ENCODE peak calls at places on chromosomes 12 and 14, in four cellular contexts. I is HFF-Myc, Q is mucosa of descending colon, L is cardiac fibroblast. S is an unnamed sample.

GRCh38 chr12:113842699-113843098 is 123.4 kb downstream of the RBM19 start:
- DNase-seq in L (no peak), I (no peak), Q (no peak), S (no peak)

GRCh38 chr12:32881702-32882101 is 14.9 kb downstream of the PKP2 start:
- DNase-seq in L (no peak), I (no peak), Q (no peak), S (no peak)

GRCh38 chr12:62469704-62470103 is 3.1 kb downstream of the MON2 start:
- DNase-seq in Q (no peak), I (no peak), L (no peak), S (no peak)

GRCh38 chr12:124617615-124618014 is 50.2 kb upstream of the NCOR2 start:
- DNase-seq in L (no peak), I (no peak), Q (no peak), S (no peak)

GRCh38 chr14:52067873-52068740 is 752 bp downstream of the NID2 start:
- DNase-seq in L (peak), Q (peak), I (no peak), S (no peak)

GRCh38 chr12:60101715-60102114 is 505.9 kb downstream of the SLC16A7 start:
- DNase-seq in Q (no peak), I (no peak), L (peak), S (no peak)

GRCh38 chr14:72495668-72496067 is 398.2 kb downstream of the DPF3 start:
- DNase-seq in I (no peak), Q (no peak), L (peak), S (no peak)

GRCh38 chr14:65424531-65424930 is 12.0 kb downstream of the FUT8 start:
- DNase-seq in L (no peak), I (no peak), Q (no peak), S (no peak)

GRCh38 chr14:54642950-54643695 is 76.2 kb downstream of the SAMD4A start:
- DNase-seq in I (no peak), L (peak), Q (no peak), S (peak)

GRCh38 chr14:74621556-74621955 is 9.5 kb upstream of the LTBP2 start:
- DNase-seq in I (no peak), L (peak), Q (no peak), S (no peak)

GRCh38 chr12:15910864-15911696 is at the start of gene DERA:
- DNase-seq in Q (peak), I (no peak), L (peak), S (peak)

GRCh38 chr14:84445486-84445885 is 1084.5 kb upstream of the FLRT2 start:
- DNase-seq in L (no peak), I (no peak), Q (no peak), S (no peak)

DNA sequence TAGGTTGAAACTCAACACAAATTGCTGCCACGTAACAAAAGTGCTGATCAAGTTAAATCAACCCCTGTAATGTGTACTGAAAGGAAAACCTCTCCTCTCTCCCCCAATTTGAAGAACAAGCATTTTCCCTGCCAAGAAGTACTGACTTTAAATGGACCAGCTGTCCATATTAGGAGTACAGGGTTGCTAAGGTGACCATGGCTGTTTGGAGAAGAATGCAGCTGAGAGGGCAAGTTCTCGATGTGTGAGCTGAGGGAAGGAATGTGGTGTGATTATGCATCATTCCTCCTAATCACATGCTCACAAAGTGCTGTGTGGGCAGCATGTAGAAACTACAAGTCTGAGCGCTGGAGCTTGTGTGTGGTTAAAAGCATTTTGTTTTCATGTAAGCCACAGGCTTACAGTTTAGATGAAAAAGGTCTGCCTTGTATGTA is 50.9 kb upstream of the CCT2 start:
- DNase-seq in I (peak), L (peak), Q (peak), S (no peak)
- H3K4me3 ChIP-seq in I (no peak), L (no peak), Q (no peak), S (no peak)

DNA sequence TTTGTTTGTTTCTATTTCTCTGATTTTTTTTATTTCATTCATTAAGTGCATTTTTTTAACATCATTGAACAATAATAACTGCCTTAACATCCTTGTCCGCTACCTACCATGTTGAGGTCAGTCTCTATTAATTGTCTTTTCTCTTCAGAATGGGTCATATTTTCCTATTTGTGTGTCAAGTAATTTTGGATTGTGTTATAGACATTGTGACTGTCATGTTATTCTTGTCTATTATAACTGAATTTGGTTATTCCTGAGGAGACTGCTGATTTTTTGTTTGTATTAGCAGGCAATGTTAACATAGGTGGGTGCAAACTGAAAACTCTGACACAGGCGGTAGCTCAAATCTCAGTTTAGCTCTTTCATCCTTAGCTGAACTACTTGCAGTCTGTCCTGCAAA is 169.9 kb downstream of the DICER1 start:
- DNase-seq in I (no peak), L (no peak), Q (no peak), S (no peak)
- H3K4me3 ChIP-seq in I (no peak), L (no peak), Q (no peak), S (no peak)

DNA sequence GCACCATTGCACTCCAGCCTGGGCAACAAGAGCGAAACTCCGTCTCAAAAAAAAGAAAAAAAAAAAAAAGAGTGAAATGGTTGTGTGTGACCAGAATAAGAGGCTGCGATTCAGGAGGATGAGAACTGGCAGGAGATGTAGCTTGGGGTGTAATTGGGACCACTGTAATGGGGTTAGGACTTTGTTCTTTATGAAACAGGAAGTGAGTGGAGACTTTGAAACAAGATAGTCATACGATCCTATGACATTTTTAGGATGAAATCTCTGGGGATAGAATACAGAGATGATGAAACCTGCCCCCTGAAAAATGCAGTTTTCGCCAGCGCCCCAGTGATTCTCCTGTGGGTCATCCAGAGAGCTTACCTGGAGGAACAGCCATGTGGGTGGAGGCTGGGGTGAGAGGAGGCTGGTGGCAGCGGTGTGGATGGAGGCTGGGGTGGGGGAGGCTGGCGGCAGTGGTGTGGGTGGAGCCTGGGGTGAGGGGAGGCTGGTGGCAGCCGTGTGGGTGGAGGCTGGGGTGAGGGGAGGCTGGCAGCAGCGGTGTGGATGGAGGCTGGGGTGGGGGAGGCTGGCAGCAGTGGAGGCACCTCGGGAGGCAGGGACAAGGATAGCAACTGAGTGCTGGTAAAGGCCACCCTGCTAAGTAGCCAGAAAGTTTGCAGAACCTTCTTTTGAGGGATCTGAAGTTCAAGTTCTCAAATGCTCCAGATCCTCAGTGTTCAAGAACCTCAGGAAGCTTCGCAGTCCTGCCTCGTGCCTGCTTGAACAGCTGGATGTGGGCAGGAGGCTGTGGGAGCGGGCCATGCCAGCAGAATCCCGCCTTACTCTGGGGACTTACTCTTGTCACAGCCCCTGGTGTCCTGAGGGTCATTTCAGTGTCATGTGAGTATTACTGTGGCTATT is 20.2 kb downstream of the FBXL14 start:
- DNase-seq in I (no peak), L (no peak), Q (no peak), S (no peak)
- H3K4me3 ChIP-seq in I (no peak), L (no peak), Q (no peak), S (no peak)

DNA sequence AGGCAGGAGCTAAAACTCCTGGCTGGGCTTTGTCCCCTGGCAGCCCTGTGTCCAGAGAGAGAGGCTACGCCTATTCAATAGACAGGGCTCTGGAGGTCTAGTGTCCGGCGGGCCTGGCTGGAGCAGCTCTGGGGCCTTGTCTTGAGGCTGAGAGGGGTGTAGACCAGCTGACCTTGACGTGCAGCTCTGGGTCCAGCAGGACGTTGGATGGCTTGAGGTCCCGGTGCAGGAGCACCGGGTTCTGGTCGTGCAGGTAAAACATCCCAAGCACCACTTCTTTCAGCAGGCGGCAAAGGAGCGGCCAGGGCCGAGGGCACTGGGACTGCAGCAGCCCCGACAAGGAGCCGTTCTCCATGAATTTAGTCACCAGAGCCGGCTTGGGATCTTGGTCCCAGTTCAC is 948 bp downstream of the RIPK3 start:
- DNase-seq in L (no peak), Q (no peak), I (no peak), S (no peak)
- H3K4me3 ChIP-seq in L (no peak), Q (no peak), I (no peak), S (peak)

DNA sequence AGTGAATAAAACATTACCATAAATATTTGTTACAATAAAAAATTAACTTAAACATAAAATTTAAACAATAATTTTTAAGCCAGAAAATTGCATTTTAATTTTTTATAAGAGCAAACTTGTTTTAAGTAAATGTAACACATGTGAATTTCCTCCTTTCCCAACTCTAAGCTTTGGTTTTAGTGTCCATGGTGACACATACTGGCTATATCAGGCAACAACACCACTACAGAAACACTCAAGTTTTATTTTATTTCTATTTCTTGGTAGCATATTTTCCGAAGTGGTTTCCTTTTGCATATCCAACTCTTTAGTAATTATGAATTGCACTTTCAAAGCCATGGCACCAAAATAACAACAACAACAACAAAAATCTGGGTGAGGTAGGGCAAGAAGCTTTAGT is 2.2 kb downstream of the NELL2 start:
- DNase-seq in L (peak), I (no peak), Q (no peak), S (peak)
- H3K4me3 ChIP-seq in L (no peak), I (no peak), Q (no peak), S (peak)

GRCh38 chr12:116592116-116592637 is 33.0 kb downstream of the MAP1LC3B2 start:
- DNase-seq in Q (peak), I (no peak), L (peak), S (no peak)
- H3K4me3 ChIP-seq in Q (no peak), I (no peak), L (no peak), S (no peak)

GRCh38 chr12:19849208-19849607 is 409.9 kb downstream of the AEBP2 start:
- DNase-seq in L (no peak), I (no peak), Q (no peak), S (no peak)
- H3K4me3 ChIP-seq in L (no peak), I (no peak), Q (no peak), S (no peak)

GRCh38 chr12:79020106-79020505 is 155.5 kb downstream of the SYT1 start:
- DNase-seq in L (peak), Q (no peak), I (no peak), S (no peak)

GRCh38 chr12:79023261-79023660 is 158.7 kb downstream of the SYT1 start:
- DNase-seq in L (peak), I (no peak), Q (no peak), S (no peak)

GRCh38 chr12:79016181-79016580 is 151.6 kb downstream of the SYT1 start:
- DNase-seq in L (no peak), I (no peak), Q (no peak), S (no peak)

GRCh38 chr12:79021021-79021420 is 156.4 kb downstream of the SYT1 start:
- DNase-seq in L (no peak), Q (no peak), I (no peak), S (no peak)

DNA sequence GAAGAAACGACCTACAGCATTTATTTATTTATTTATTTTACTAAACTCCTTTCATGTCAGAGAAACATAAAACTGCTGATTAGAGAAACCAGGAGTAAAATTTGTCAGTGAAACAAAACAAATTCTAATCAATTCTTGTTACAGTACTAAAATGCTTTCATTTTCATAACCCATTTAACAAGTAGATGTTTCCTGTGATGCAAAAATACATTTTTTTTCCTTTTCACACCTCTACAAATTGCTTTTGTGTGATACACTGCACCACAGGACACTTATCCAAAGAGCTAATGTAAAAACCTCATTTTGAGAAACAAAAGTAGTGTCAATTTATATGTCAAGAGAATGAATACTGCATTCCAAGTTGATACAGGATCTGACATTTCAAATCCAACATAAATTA is 155.1 kb downstream of the SYT1 start:
- DNase-seq in L (no peak), Q (no peak), I (no peak), S (no peak)
- H3K4me3 ChIP-seq in L (no peak), Q (no peak), I (no peak), S (no peak)

S was measured in OCI-LY7.